ENCODE peak calls at places on chromosomes 1 and 21, in five cellular contexts. U is neuronal stem cell, E is mesendoderm, H is IMR-90, I is H9. C is an unnamed sample.

GRCh38 chr1:78286686-78287085 is 204.1 kb upstream of the PTGFR start:
- DNase-seq in U (no peak), E (no peak), H (peak; percentile 88), I (no peak), C (no peak)

GRCh38 chr1:37481289-37482003 is 7.1 kb downstream of the ZC3H12A start:
- DNase-seq in U (no peak), E (no peak), H (no peak), I (no peak), C (no peak)

GRCh38 chr1:98939471-98939870 is 65.2 kb downstream of the PLPPR5 start:
- DNase-seq in U (no peak), E (no peak), H (no peak), I (no peak), C (no peak)

GRCh38 chr21:28776251-28776650 is 216.4 kb downstream of the LTN1 start:
- DNase-seq in U (no peak), E (no peak), H (peak; percentile 96), I (no peak), C (no peak)

GRCh38 chr1:233543338-233544255 is 70.3 kb upstream of the KCNK1 start:
- DNase-seq in U (no peak), E (peak; percentile 88), H (peak; percentile 33), I (no peak), C (peak; percentile 58)

GRCh38 chr1:36115200-36115669 is 9.8 kb downstream of the COL8A2 start:
- DNase-seq in U (no peak), E (no peak), H (peak; percentile 37), I (no peak), C (no peak)

GRCh38 chr1:2392071-2392442 is 416 bp downstream of the RER1 start:
- DNase-seq in U (no peak), E (no peak), H (no peak), I (no peak), C (peak; percentile 27)

GRCh38 chr1:143698016-143698415 is 273.8 kb downstream of the FAM72C start:
- DNase-seq in U (peak; percentile 26), E (peak; percentile 64), H (no peak), I (no peak), C (no peak)

GRCh38 chr1:82395450-82395849 is 594.7 kb downstream of the ADGRL2 start:
- DNase-seq in U (no peak), E (no peak), H (no peak), I (no peak), C (no peak)

GRCh38 chr1:205575294-205575885 is 56.4 kb downstream of the ELK4 start:
- DNase-seq in U (no peak), E (no peak), H (no peak), I (no peak), C (no peak)

GRCh38 chr1:108590947-108591346 is 31.0 kb downstream of the EEIG2 start:
- DNase-seq in U (no peak), E (no peak), H (peak; percentile 95), I (no peak), C (peak; percentile 57)

GRCh38 chr21:42071146-42071737 is at the start of gene UMODL1:
- DNase-seq in U (no peak), E (no peak), H (no peak), I (no peak), C (no peak)

GRCh38 chr1:53510215-53510614 is 51.0 kb downstream of the DMRTB1 start:
- DNase-seq in U (no peak), E (no peak), H (no peak), I (no peak), C (no peak)

GRCh38 chr1:97270508-97271307 is 549.1 kb downstream of the PTBP2 start:
- DNase-seq in U (no peak), E (no peak), H (peak; percentile 56), I (no peak), C (no peak)

GRCh38 chr1:240092301-240093119 is 827 bp downstream of the FMN2 start:
- DNase-seq in U (peak; percentile 44), E (peak; percentile 80), H (peak; percentile 74), I (peak; percentile 56), C (no peak)

GRCh38 chr1:6347641-6348487 is 45.7 kb downstream of the ACOT7 start:
- DNase-seq in U (no peak), E (peak; percentile 58), H (peak; percentile 19), I (peak; percentile 60), C (peak; percentile 53)

GRCh38 chr1:238649200-238649599 is 737.2 kb upstream of the CHRM3 start:
- DNase-seq in U (no peak), E (peak; percentile 23), H (no peak), I (no peak), C (no peak)

GRCh38 chr1:222582099-222582774 is 7.5 kb downstream of the TAF1A start:
- DNase-seq in U (no peak), E (peak; percentile 67), H (peak; percentile 30), I (no peak), C (peak; percentile 30)

GRCh38 chr1:235161685-235162327 is 756 bp upstream of the RBM34 start:
- DNase-seq in U (no peak), E (no peak), H (no peak), I (no peak), C (no peak)

GRCh38 chr1:87194271-87194774 is 134.4 kb upstream of the LMO4 start:
- DNase-seq in U (no peak), E (no peak), H (no peak), I (no peak), C (peak; percentile 88)

GRCh38 chr1:164735315-164736052 is 176.5 kb downstream of the PBX1 start:
- DNase-seq in U (no peak), E (no peak), H (peak; percentile 58), I (no peak), C (no peak)

GRCh38 chr1:152658649-152659048 is 4.5 kb upstream of the LCE2D start:
- DNase-seq in U (no peak), E (no peak), H (no peak), I (no peak), C (no peak)

GRCh38 chr1:108643492-108644333 is 17.2 kb downstream of the HENMT1 start:
- DNase-seq in U (peak; percentile 17), E (peak; percentile 63), H (peak; percentile 78), I (no peak), C (peak; percentile 52)

GRCh38 chr1:245153081-245153644 is 1.6 kb upstream of the KIF26B start:
- DNase-seq in U (peak; percentile 75), E (peak; percentile 76), H (peak; percentile 72), I (peak; percentile 76), C (peak; percentile 60)

GRCh38 chr1:235073331-235073967 is 55.2 kb downstream of the TOMM20 start:
- DNase-seq in U (no peak), E (no peak), H (no peak), I (no peak), C (peak; percentile 92)

GRCh38 chr1:202009326-202010031 is 908 bp upstream of the ELF3 start:
- DNase-seq in U (peak; percentile 84), E (peak; percentile 93), H (peak; percentile 76), I (peak; percentile 81), C (peak; percentile 94)

GRCh38 chr1:223708001-223708359 is 4.4 kb upstream of the CAPN2 start:
- DNase-seq in U (no peak), E (no peak), H (no peak), I (no peak), C (no peak)

GRCh38 chr1:223704921-223705878 is 7.1 kb upstream of the CAPN2 start:
- DNase-seq in U (no peak), E (no peak), H (peak; percentile 40), I (no peak), C (no peak)

GRCh38 chr1:223708651-223709268 is 3.6 kb upstream of the CAPN2 start:
- DNase-seq in U (no peak), E (no peak), H (no peak), I (no peak), C (no peak)

GRCh38 chr1:223707270-223708000 is 4.9 kb upstream of the CAPN2 start:
- DNase-seq in U (no peak), E (peak; percentile 87), H (peak; percentile 100), I (no peak), C (peak; percentile 94)

GRCh38 chr1:223706077-223706988 is 6.0 kb upstream of the CAPN2 start:
- DNase-seq in U (no peak), E (peak; percentile 44), H (peak; percentile 96), I (no peak), C (peak; percentile 64)
- H2BK5ac ChIP-seq in U (no peak overlapping the region), E (no peak overlapping the region), H (peak overlapping the region; percentile 93), I (no peak overlapping the region), C (peak overlapping the region; percentile 58)

GRCh38 chr1:19825298-19825697 is 10.2 kb upstream of the RNF186 start:
- DNase-seq in U (no peak), E (peak; percentile 90), H (no peak), I (peak; percentile 87), C (no peak)
- H2BK5ac ChIP-seq in U (no peak overlapping the region), E (no peak overlapping the region), H (no peak overlapping the region), I (no peak overlapping the region), C (no peak overlapping the region)

DNA sequence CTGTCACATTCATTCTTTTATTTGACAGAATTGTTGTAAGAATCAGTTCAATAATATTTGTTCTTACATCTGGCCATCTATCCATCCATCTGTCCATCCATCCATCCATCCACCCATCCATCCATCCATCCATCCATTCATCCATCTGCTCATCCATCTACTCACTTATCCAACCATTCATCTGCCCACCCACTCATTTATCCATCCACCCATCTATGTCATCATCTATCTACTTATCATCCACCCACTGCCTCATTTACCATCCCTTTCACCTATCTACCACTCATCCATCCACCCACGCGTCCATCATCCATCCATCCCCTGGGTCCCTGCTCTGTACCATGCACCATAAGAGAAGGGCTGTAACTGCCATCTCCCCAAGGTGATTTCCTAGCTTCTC is 134.1 kb downstream of the FOXD2 start:
- DNase-seq in U (no peak), E (no peak), H (no peak), I (no peak), C (no peak)
- H2BK5ac ChIP-seq in U (no peak overlapping the region), E (no peak overlapping the region), H (no peak overlapping the region), I (no peak overlapping the region), C (no peak overlapping the region)

GRCh38 chr1:74571493-74571800 is 59.0 kb upstream of the LRRC53 start:
- DNase-seq in U (no peak), E (no peak), H (no peak), I (no peak), C (no peak)
- H2BK5ac ChIP-seq in U (no peak overlapping the region), E (no peak overlapping the region), H (no peak overlapping the region), I (no peak overlapping the region), C (no peak overlapping the region)

GRCh38 chr1:65420590-65421340 is at the start of the genes LEPR and LEPROT:
- DNase-seq in U (no peak), E (peak; percentile 79), H (peak; percentile 38), I (no peak), C (peak; percentile 38)

GRCh38 chr1:65416767-65417166 is 3.7 kb upstream of the LEPR start:
- DNase-seq in U (no peak), E (no peak), H (no peak), I (no peak), C (no peak)

GRCh38 chr1:65417729-65418128 is 2.7 kb upstream of the LEPR start:
- DNase-seq in U (no peak), E (no peak), H (no peak), I (no peak), C (peak; percentile 76)

GRCh38 chr1:65419681-65420589 is 533 bp upstream of the LEPR start:
- DNase-seq in U (peak; percentile 97), E (peak; percentile 99), H (peak; percentile 97), I (peak; percentile 99), C (peak; percentile 99)

GRCh38 chr1:65418522-65419185 is 1.8 kb upstream of the LEPR start:
- DNase-seq in U (no peak), E (no peak), H (peak; percentile 28), I (no peak), C (no peak)
- H2BK5ac ChIP-seq in U (no peak overlapping the region), E (no peak overlapping the region), H (no peak overlapping the region), I (no peak overlapping the region), C (no peak overlapping the region)

C was measured in trophoblast cell.